ENCODE peak calls at places on chromosome 2, in four cellular contexts. U, L, T and M are unnamed samples.

GRCh38 chr2:215178121-215178520 is 39.7 kb upstream of the ABCA12 start:
- DNase-seq in L (no peak), T (no peak), U (no peak), M (no peak)

GRCh38 chr2:1662606-1663180 is 81.6 kb downstream of the PXDN start:
- DNase-seq in U (no peak), T (no peak), L (no peak), M (no peak)

GRCh38 chr2:172726172-172726735 is 9.4 kb upstream of the RAPGEF4 start:
- DNase-seq in L (peak; percentile 14), U (no peak), T (peak; percentile 10), M (no peak)

GRCh38 chr2:6772366-6772710 is 93.4 kb downstream of the CMPK2 start:
- DNase-seq in T (no peak), U (no peak), L (no peak), M (no peak)

GRCh38 chr2:104852161-104852689 is 1.7 kb upstream of the POU3F3 start:
- DNase-seq in T (no peak), U (no peak), L (peak; percentile 20), M (no peak)

GRCh38 chr2:27800856-27801255 is 29.3 kb downstream of the MRPL33 start:
- DNase-seq in T (no peak), L (no peak), U (no peak), M (no peak)

GRCh38 chr2:14140009-14140408 is 492.5 kb upstream of the LRATD1 start:
- DNase-seq in L (no peak), U (no peak), T (no peak), M (no peak)

GRCh38 chr2:115596659-115597375 is 1154.4 kb downstream of the DPP10 start:
- DNase-seq in U (no peak), L (no peak), T (peak; percentile 4), M (no peak)

GRCh38 chr2:111930875-111931274 is 32.5 kb downstream of the MERTK start:
- DNase-seq in L (peak; percentile 72), U (no peak), T (no peak), M (no peak)

GRCh38 chr2:120238728-120239487 is 13.7 kb upstream of the RALB start:
- DNase-seq in U (peak; percentile 91), L (peak; percentile 58), T (no peak), M (peak; percentile 63)

GRCh38 chr2:23505984-23506380 is 121.0 kb downstream of the KLHL29 start:
- DNase-seq in U (no peak), T (no peak), L (peak; percentile 47), M (peak; percentile 17)

GRCh38 chr2:7773362-7773973 is 856.3 kb downstream of the RNF144A start:
- DNase-seq in L (no peak), T (peak; percentile 46), U (no peak), M (no peak)

GRCh38 chr2:30272761-30273573 is 41.6 kb downstream of the LBH start:
- DNase-seq in T (no peak), U (no peak), L (peak; percentile 76), M (no peak)

GRCh38 chr2:15009681-15010080 is 377.2 kb downstream of the LRATD1 start:
- DNase-seq in T (no peak), U (no peak), L (peak; percentile 2), M (no peak)

GRCh38 chr2:181106229-181106628 is 125.8 kb downstream of the UBE2E3 start:
- DNase-seq in U (no peak), L (peak; percentile 54), T (no peak), M (no peak)

GRCh38 chr2:26608557-26608956 is 32.6 kb downstream of the CIB4 start:
- DNase-seq in U (peak; percentile 34), T (no peak), L (no peak), M (no peak)

GRCh38 chr2:43033466-43034241 is 192.8 kb downstream of the ZFP36L2 start:
- DNase-seq in U (no peak), T (no peak), L (no peak), M (no peak)

GRCh38 chr2:29022455-29023128 is 41.5 kb downstream of the TOGARAM2 start:
- DNase-seq in L (no peak), U (no peak), T (no peak), M (no peak)

GRCh38 chr2:208369091-208369490 is 37.5 kb upstream of the PTH2R start:
- DNase-seq in T (no peak), U (no peak), L (no peak), M (no peak)

GRCh38 chr2:96291751-96292150 is 13.6 kb downstream of the SNRNP200 start:
- DNase-seq in L (no peak), T (no peak), U (no peak), M (no peak)

DNA sequence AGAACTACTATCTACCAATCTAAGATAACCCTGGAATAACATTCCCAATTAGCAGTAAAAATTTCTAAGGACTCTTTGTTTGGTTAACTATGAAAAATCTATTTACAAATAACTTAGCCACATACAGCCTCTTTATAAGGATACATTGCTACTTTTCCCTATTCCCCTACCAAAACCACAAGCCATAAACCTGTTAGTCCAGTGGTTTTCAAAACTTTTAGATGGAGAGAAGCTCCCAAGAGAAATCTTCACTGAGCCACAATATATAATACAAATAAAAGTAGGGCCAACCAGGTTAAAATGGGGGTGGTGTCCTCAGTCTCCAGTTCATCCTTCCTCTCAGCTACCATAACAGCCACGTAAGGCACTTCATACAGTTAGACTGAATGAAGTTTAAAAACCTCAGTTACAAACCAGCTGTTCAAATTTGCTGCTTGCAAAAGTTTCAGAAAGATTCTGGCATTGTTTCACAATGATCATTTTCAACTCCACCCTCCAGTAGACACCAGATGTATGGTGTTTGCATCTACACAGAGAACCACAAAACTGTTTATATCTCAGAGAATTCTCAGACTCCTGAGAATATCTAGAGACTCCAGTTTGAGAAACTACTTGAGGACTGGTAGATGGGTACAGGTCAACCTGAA is 26.0 kb downstream of the SOS1 start:
- DNase-seq in T (no peak), U (no peak), L (peak; percentile 77), M (no peak)
- H3K27me3 ChIP-seq in T (no peaks in the 10 kb centered on the region), U (no peaks in the 10 kb centered on the region), L (no peaks in the 10 kb centered on the region), M (no peaks in the 10 kb centered on the region)

GRCh38 chr2:16053437-16054257 is 113.3 kb downstream of the MYCN start:
- DNase-seq in U (no peak), T (no peak), L (no peak), M (no peak)

GRCh38 chr2:16050261-16051045 is 110.1 kb downstream of the MYCN start:
- DNase-seq in U (no peak), L (no peak), T (no peak), M (no peak)

GRCh38 chr2:16049406-16049805 is 109.1 kb downstream of the MYCN start:
- DNase-seq in L (no peak), U (no peak), T (no peak), M (no peak)

GRCh38 chr2:16051046-16051489 is 110.7 kb downstream of the MYCN start:
- DNase-seq in T (no peak), L (no peak), U (no peak), M (no peak)

GRCh38 chr2:16051841-16052564 is 111.7 kb downstream of the MYCN start:
- DNase-seq in L (no peak), T (no peak), U (no peak), M (no peak)
- H3K9me3 ChIP-seq in L (no peaks in the 10 kb centered on the region), T (no peaks in the 10 kb centered on the region), U (no peaks in the 10 kb centered on the region), M (no peaks in the 10 kb centered on the region)

DNA sequence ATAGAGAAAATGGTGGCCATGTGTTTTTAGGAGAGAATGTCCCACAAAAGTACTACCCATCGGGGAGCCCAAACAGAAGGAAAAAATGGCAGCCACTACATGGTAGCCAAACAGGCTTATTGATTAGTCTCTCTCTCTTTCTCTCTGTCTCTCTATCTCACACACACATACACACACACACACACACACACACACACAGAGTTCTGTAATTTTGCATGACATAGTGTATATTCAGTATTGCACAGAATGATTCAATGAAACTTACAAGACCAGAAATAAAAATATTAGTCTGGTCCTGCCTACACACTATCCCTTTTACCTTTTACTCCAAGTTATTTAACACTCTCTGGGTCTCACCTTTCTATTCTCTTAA is 124.8 kb upstream of the SLC39A10 start:
- DNase-seq in L (no peak), U (no peak), T (no peak), M (no peak)
- H3K27me3 ChIP-seq in L (no peaks in the 10 kb centered on the region), U (no peaks in the 10 kb centered on the region), T (no peaks in the 10 kb centered on the region), M (no peaks in the 10 kb centered on the region)

GRCh38 chr2:239750045-239750835 is 274.9 kb downstream of the NDUFA10 start:
- DNase-seq in L (no peak), U (no peak), T (no peak), M (no peak)

GRCh38 chr2:239747771-239748170 is 277.4 kb downstream of the NDUFA10 start:
- DNase-seq in U (no peak), L (no peak), T (no peak), M (no peak)

GRCh38 chr2:239750929-239751718 is 274.0 kb downstream of the NDUFA10 start:
- DNase-seq in U (no peak), T (no peak), L (no peak), M (no peak)

GRCh38 chr2:239748811-239749210 is 276.3 kb downstream of the NDUFA10 start:
- DNase-seq in T (no peak), U (no peak), L (no peak), M (no peak)

DNA sequence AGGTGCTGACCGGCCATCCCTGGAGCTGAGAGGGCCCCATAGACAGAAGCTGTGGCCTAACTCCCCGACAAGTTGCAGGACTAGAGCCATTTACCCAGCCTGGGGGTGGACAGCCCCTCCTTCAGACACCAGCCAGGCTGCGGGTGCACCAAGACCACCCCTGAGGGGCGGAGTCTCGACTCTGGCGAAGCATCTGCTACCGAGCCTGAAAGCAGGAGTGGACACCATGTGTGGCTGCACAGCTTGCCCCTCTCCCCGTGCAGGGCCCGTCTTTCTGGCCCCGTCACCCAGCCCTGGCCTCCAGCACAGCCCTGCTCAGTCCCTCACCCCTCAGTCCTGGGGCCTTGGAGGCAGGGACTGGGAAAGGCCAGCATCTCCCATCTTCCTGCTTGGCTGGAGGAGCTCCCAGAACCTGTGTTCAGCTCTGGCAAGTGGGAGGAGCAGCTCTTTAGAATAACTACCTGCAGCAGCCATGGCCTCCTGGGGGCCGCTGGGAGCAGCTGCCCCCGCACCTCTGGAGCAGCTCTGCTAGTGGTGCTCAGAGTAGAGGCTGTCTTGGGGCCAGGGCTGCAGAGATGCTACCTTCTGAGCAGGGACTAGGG is 275.8 kb downstream of the NDUFA10 start:
- DNase-seq in T (no peak), L (no peak), U (no peak), M (no peak)
- H3K9me3 ChIP-seq in T (no peaks in the 10 kb centered on the region), L (no peaks in the 10 kb centered on the region), U (no peaks in the 10 kb centered on the region), M (no peaks in the 10 kb centered on the region)

GRCh38 chr2:238887616-238888015 is 39.7 kb downstream of the TWIST2 start:
- DNase-seq in U (no peak), L (no peak), T (no peak), M (no peak)
- H3K27me3 ChIP-seq in U (no peaks in the 10 kb centered on the region), L (no peaks in the 10 kb centered on the region), T (no peaks in the 10 kb centered on the region), M (peaks cover 27% of the 10 kb centered on the region)

DNA sequence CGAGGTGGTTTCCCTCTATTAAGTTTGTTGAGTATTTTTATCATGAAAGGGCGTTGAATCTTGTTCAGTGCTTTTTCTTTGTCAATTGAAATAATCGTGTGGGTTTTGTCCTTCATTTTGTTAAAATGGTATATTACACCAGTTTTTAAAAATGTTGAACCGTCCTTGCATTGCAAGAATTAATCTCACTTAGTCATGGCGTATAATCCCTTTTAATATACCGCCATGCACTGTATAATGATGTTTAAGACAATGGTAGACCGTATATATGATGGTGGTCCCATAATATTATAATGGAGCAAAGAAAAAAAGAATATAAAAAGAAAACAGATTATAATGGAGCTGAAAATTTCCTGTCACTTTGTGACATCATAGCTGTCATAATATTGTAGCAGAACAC is 50.6 kb downstream of the CCDC138 start:
- DNase-seq in T (no peak), U (no peak), L (no peak), M (no peak)
- H3K9me3 ChIP-seq in T (no peaks in the 10 kb centered on the region), U (no peaks in the 10 kb centered on the region), L (peaks cover 23% of the 10 kb centered on the region), M (peaks cover 13% of the 10 kb centered on the region)